ENCODE peak calls at places on chromosomes 4 and X, in seven cellular contexts. Z is right atrium auricular region, K is heart right ventricle, I is ovary, Q is fibroblast of lung, L is mesenchymal stem cell, J is hepatocyte. B is an unnamed sample.

GRCh38 chr4:110033994-110034393 is 121.3 kb downstream of the EGF start:
- DNase-seq in I (no peak), J (no peak), K (no peak), Q (no peak), Z (no peak), L (no peak), B (peak; percentile 36)

GRCh38 chr4:174437756-174438155 is 84.5 kb downstream of the HPGD start:
- DNase-seq in Q (no peak), L (peak; percentile 59), Z (no peak), J (no peak), K (no peak), I (no peak), B (no peak)

GRCh38 chrX:17788956-17789562 is 51.8 kb downstream of the SCML1 start:
- DNase-seq in Z (no peak), Q (no peak), I (no peak), L (no peak), K (no peak), J (no peak), B (no peak)

GRCh38 chr4:103329642-103330041 is 131.5 kb upstream of the CENPE start:
- DNase-seq in L (no peak), J (no peak), Z (no peak), Q (no peak), K (no peak), I (no peak), B (no peak)

GRCh38 chr4:151983854-151984253 is 223.0 kb upstream of the GATB start:
- DNase-seq in Q (peak; percentile 6), J (peak; percentile 16), Z (no peak), I (no peak), K (no peak), L (no peak), B (no peak)

GRCh38 chrX:105297041-105297440 is 76.5 kb upstream of the TEX13A start:
- DNase-seq in K (no peak), Q (peak; percentile 7), Z (no peak), L (no peak), I (no peak), J (no peak), B (no peak)

GRCh38 chr4:113173132-113173531 is 123.7 kb downstream of the ANK2 start:
- DNase-seq in K (no peak), I (no peak), Q (no peak), L (no peak), Z (no peak), J (no peak), B (no peak)

GRCh38 chrX:151505796-151506195 is 57.7 kb upstream of the PASD1 start:
- DNase-seq in L (no peak), I (no peak), J (peak; percentile 34), K (no peak), Z (no peak), Q (no peak), B (no peak)

GRCh38 chr4:119231517-119231916 is 19.0 kb downstream of the USP53 start:
- DNase-seq in I (no peak), L (no peak), Z (no peak), K (no peak), Q (no peak), J (no peak), B (no peak)

GRCh38 chr4:81885016-81885415 is 413.3 kb upstream of the RASGEF1B start:
- DNase-seq in L (no peak), Q (no peak), I (no peak), J (no peak), K (no peak), Z (no peak), B (no peak)

GRCh38 chr4:99029852-99030251 is 34.3 kb downstream of the METAP1 start:
- DNase-seq in J (no peak), L (no peak), Z (no peak), Q (no peak), K (no peak), I (no peak), B (no peak)

GRCh38 chr4:153798436-153798835 is 9.6 kb upstream of the SFRP2 start:
- DNase-seq in I (no peak), L (no peak), K (no peak), Q (no peak), J (no peak), Z (no peak), B (no peak)

GRCh38 chr4:2080429-2081300 is 21.5 kb downstream of the NAT8L start:
- DNase-seq in K (no peak), Q (no peak), L (no peak), J (no peak), Z (no peak), I (peak; percentile 11), B (no peak)

DNA sequence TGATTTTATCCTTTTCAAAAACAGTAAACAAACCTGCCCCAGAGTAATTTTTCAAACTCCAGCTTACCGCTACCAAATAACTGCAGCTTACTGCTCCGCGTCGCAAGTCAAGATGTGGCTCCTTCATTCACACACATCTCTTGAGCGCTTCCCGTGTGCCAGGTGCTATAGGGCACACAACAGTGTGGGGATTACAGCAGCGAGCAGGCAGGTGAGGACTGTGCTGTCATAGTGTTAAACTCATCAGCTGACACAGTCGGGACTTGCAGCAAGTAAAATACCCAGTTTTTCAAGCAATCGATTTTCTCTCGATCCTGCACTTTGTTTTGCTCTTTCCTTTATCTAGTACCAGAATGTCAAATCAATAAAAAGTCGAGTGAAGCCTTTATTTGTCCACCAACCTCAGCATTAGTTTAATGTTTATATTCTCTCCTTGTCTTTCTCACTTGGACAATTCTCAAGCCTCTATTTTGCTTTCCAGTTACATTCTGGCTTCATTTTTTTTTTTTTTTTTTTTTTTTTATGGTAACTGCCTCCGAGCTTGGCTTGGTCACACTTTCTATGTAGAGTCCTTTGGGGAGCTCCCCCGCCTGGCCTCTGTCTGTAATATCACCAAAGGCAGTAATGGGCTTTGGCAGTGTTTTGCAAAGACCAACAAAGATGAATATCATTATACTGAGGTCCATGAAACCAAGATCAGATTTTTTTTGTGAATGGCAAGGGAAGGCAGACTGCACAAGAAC is 8.3 kb upstream of the ASB5 start:
- DNase-seq in Z (peak; percentile 60), Q (peak; percentile 81), K (peak; percentile 51), J (peak; percentile 75), I (peak; percentile 23), L (peak; percentile 75), B (no peak)
- H3K4me3 ChIP-seq in Z (no peak overlapping the region), Q (no peak overlapping the region), K (no peak overlapping the region), J (no peak overlapping the region), I (no peak overlapping the region), L (no peak overlapping the region), B (no peak overlapping the region)

GRCh38 chr4:86380176-86380724 is 20.4 kb upstream of the MAPK10 start:
- DNase-seq in I (no peak), Q (no peak), L (no peak), Z (no peak), J (peak; percentile 76), K (no peak), B (no peak)

GRCh38 chr4:86376850-86377249 is 17.0 kb upstream of the MAPK10 start:
- DNase-seq in I (no peak), K (no peak), Q (no peak), Z (no peak), L (no peak), J (no peak), B (no peak)
- H3K36me3 ChIP-seq in I (no peaks in the 10 kb centered on the region), K (no peaks in the 10 kb centered on the region), Q (no peaks in the 10 kb centered on the region), Z (no peaks in the 10 kb centered on the region), L (no peaks in the 10 kb centered on the region), J (no peaks in the 10 kb centered on the region), B (no peaks in the 10 kb centered on the region)

GRCh38 chr4:114539985-114540384 is 58.6 kb upstream of the UGT8 start:
- DNase-seq in Q (no peak), K (no peak), I (no peak), Z (no peak), L (no peak), J (no peak), B (no peak)

GRCh38 chr4:114535725-114536124 is 62.9 kb upstream of the UGT8 start:
- DNase-seq in Q (no peak), J (no peak), I (no peak), K (no peak), L (no peak), Z (no peak), B (no peak)

GRCh38 chr4:114538012-114538617 is 60.5 kb upstream of the UGT8 start:
- DNase-seq in J (no peak), I (no peak), K (no peak), L (no peak), Z (no peak), Q (no peak), B (no peak)
- H3K4me3 ChIP-seq in J (no peak overlapping the region), I (no peak overlapping the region), K (no peak overlapping the region), L (no peak overlapping the region), Z (no peak overlapping the region), Q (no peak overlapping the region), B (no peak overlapping the region)

GRCh38 chrX:154446430-154446829 is 2.5 kb downstream of the FAM50A start:
- DNase-seq in K (no peak), I (no peak), Q (no peak), L (no peak), J (no peak), Z (no peak), B (no peak)
- H3K36me3 ChIP-seq in K (peaks cover 26% of the 10 kb centered on the region), I (no peaks in the 10 kb centered on the region), Q (peaks cover 16% of the 10 kb centered on the region), L (peaks cover 76% of the 10 kb centered on the region), J (no peaks in the 10 kb centered on the region), Z (peaks cover 28% of the 10 kb centered on the region), B (peaks cover 10% of the 10 kb centered on the region)

DNA sequence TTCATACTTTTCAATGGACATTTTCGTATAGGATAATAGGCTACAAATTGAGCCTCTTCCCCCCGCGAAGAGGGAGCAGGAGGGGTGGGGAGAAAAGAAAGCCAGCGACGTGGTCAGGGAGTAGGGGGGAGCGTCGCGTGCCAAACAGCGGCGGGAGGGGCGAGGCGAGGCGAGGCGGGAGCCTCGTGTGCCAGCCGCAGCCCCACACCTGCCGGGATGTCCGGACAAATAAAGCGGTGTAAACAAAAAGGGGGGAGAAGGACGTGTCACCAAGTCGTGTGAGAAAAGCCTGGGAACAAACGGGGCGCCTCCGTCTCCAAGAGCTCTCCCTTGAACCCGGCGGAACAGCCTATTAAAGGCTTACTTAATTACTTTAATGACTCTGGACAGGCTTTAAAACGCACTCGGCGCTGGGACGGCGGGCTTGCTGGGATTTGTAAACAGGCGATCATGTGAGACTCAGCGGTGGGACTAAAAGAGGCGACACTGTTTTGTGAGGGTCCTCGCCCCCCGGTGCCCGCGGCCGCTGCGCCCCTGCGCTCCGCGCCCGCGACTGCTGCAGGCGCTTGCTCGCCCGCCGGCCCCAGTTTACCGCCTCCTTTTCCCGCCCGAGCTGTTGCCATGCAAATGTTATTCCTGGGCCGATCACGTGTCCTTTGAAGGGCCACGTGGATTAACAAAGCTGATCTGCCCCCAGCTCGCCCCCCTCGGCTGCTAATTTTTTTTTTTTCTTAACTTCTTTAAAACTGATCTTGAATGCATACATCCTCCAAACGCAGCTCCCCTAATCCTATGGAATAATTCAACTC is at the start of gene HELT:
- DNase-seq in Z (no peak), I (no peak), L (no peak), K (no peak), J (no peak), Q (no peak), B (no peak)
- H3K4me3 ChIP-seq in Z (no peak within 1 kb of the TSS), I (no peak within 1 kb of the TSS), L (no peak within 1 kb of the TSS), K (no peak within 1 kb of the TSS), J (no peak within 1 kb of the TSS), Q (no peak within 1 kb of the TSS), B (no peak within 1 kb of the TSS)

GRCh38 chrX:13780868-13781427 is 35.9 kb downstream of the GPM6B start:
- DNase-seq in L (no peak), Z (no peak), I (no peak), Q (no peak), K (no peak), J (no peak), B (no peak)
- H3K36me3 ChIP-seq in L (peaks cover 10% of the 10 kb centered on the region), Z (no peaks in the 10 kb centered on the region), I (no peaks in the 10 kb centered on the region), Q (no peaks in the 10 kb centered on the region), K (no peaks in the 10 kb centered on the region), J (peaks cover 1% of the 10 kb centered on the region), B (no peaks in the 10 kb centered on the region)